ENCODE peak calls at places on chromosomes 5 and 9, in eight cellular contexts. One of them, this sample, is unnamed.

GRCh38 chr9:14313951-14314423 is at the start of gene NFIB:
- DNase-seq in spleen: peak
- DNase-seq in tibial nerve: peak
- DNase-seq in esophagus squamous epithelium: no peak
- DNase-seq in ovary: peak
- DNase-seq in body of pancreas: peak
- DNase-seq in sigmoid colon: peak
- DNase-seq in heart left ventricle: peak
- DNase-seq in this sample: peak

GRCh38 chr5:147303976-147304375 is 69.2 kb downstream of the STK32A start:
- DNase-seq in ovary: no peak
- DNase-seq in heart left ventricle: no peak
- DNase-seq in tibial nerve: no peak
- DNase-seq in esophagus squamous epithelium: no peak
- DNase-seq in sigmoid colon: no peak
- DNase-seq in spleen: no peak
- DNase-seq in body of pancreas: peak
- DNase-seq in this sample: no peak

GRCh38 chr5:139091439-139092156 is 106.6 kb downstream of the SIL1 start:
- DNase-seq in sigmoid colon: no peak
- DNase-seq in body of pancreas: no peak
- DNase-seq in esophagus squamous epithelium: no peak
- DNase-seq in ovary: no peak
- DNase-seq in heart left ventricle: no peak
- DNase-seq in spleen: no peak
- DNase-seq in tibial nerve: no peak
- DNase-seq in this sample: no peak

GRCh38 chr9:129258823-129259301 is 80.8 kb upstream of the IER5L start:
- DNase-seq in body of pancreas: peak
- DNase-seq in sigmoid colon: no peak
- DNase-seq in ovary: no peak
- DNase-seq in spleen: peak
- DNase-seq in esophagus squamous epithelium: no peak
- DNase-seq in tibial nerve: no peak
- DNase-seq in heart left ventricle: no peak
- DNase-seq in this sample: no peak

GRCh38 chr5:107486489-107486888 is 184.2 kb downstream of the EFNA5 start:
- DNase-seq in body of pancreas: no peak
- DNase-seq in sigmoid colon: no peak
- DNase-seq in tibial nerve: no peak
- DNase-seq in spleen: no peak
- DNase-seq in ovary: no peak
- DNase-seq in heart left ventricle: no peak
- DNase-seq in esophagus squamous epithelium: no peak
- DNase-seq in this sample: no peak

GRCh38 chr5:12865529-12865928 is 961.3 kb upstream of the CTNND2 start:
- DNase-seq in spleen: no peak
- DNase-seq in esophagus squamous epithelium: no peak
- DNase-seq in body of pancreas: no peak
- DNase-seq in heart left ventricle: no peak
- DNase-seq in ovary: no peak
- DNase-seq in sigmoid colon: no peak
- DNase-seq in tibial nerve: no peak
- DNase-seq in this sample: no peak

GRCh38 chr5:3220201-3220600 is 375.4 kb upstream of the IRX1 start:
- DNase-seq in body of pancreas: no peak
- DNase-seq in tibial nerve: no peak
- DNase-seq in heart left ventricle: peak
- DNase-seq in sigmoid colon: no peak
- DNase-seq in spleen: no peak
- DNase-seq in esophagus squamous epithelium: no peak
- DNase-seq in ovary: no peak
- DNase-seq in this sample: no peak

GRCh38 chr5:138338411-138339085 is 482 bp downstream of the FAM53C start:
- DNase-seq in sigmoid colon: no peak
- DNase-seq in tibial nerve: no peak
- DNase-seq in heart left ventricle: no peak
- DNase-seq in ovary: no peak
- DNase-seq in body of pancreas: no peak
- DNase-seq in esophagus squamous epithelium: no peak
- DNase-seq in spleen: no peak
- DNase-seq in this sample: no peak

GRCh38 chr9:30075451-30076199 is 2308.8 kb upstream of the ACO1 start:
- DNase-seq in tibial nerve: no peak
- DNase-seq in ovary: no peak
- DNase-seq in heart left ventricle: no peak
- DNase-seq in body of pancreas: no peak
- DNase-seq in spleen: no peak
- DNase-seq in esophagus squamous epithelium: no peak
- DNase-seq in sigmoid colon: no peak
- DNase-seq in this sample: no peak

GRCh38 chr9:111076519-111076918 is 38.2 kb upstream of the LPAR1 start:
- DNase-seq in sigmoid colon: no peak
- DNase-seq in esophagus squamous epithelium: no peak
- DNase-seq in body of pancreas: no peak
- DNase-seq in tibial nerve: no peak
- DNase-seq in heart left ventricle: no peak
- DNase-seq in ovary: no peak
- DNase-seq in spleen: no peak
- DNase-seq in this sample: no peak
- H3K27ac ChIP-seq in sigmoid colon: no peak
- H3K27ac ChIP-seq in esophagus squamous epithelium: no peak
- H3K27ac ChIP-seq in body of pancreas: no peak
- H3K27ac ChIP-seq in tibial nerve: no peak
- H3K27ac ChIP-seq in heart left ventricle: no peak
- H3K27ac ChIP-seq in ovary: no peak
- H3K27ac ChIP-seq in spleen: no peak
- H3K27ac ChIP-seq in this sample: no peak

GRCh38 chr5:29307498-29307897 is 1886.0 kb upstream of the CDH6 start:
- DNase-seq in sigmoid colon: no peak
- DNase-seq in body of pancreas: no peak
- DNase-seq in spleen: no peak
- DNase-seq in heart left ventricle: no peak
- DNase-seq in ovary: no peak
- DNase-seq in esophagus squamous epithelium: no peak
- DNase-seq in tibial nerve: no peak
- DNase-seq in this sample: no peak
- TF ChIP-seq POLR2A in sigmoid colon: no peak
- TF ChIP-seq POLR2A in body of pancreas: no peak
- TF ChIP-seq POLR2A in spleen: no peak
- TF ChIP-seq POLR2A in heart left ventricle: no peak
- TF ChIP-seq POLR2A in ovary: no peak
- TF ChIP-seq POLR2A in esophagus squamous epithelium: no peak
- TF ChIP-seq POLR2A in tibial nerve: no peak
- TF ChIP-seq POLR2A in this sample: no peak

DNA sequence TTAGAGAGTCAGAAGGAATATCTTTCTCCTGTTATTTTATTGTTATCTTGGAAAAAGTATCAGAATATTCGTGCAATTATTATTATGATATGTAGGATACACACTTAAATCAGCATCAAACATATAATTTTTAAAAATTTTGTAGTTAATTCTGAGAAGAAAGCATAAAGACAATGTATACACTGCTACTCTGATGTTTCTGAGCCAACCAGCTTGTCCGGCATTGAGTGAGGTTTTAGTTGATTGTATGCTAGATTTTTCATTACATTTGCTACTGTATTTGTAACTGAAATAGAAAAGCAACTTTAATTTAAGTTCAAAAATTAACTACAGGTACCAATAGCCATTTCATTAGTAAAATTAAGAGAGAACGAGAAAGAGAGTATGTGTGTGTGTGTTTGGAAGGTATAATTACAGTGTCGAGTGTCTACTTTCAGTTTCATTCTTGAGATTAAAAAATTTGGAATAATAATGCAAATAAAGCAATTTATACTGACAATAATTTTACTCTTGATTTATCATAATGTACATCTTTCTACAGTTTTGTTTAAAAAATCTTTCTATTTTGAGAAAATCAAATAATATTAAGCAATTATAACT is 160.4 kb upstream of the CDH12 start:
- DNase-seq in esophagus squamous epithelium: no peak
- DNase-seq in ovary: no peak
- DNase-seq in spleen: no peak
- DNase-seq in body of pancreas: no peak
- DNase-seq in sigmoid colon: no peak
- DNase-seq in tibial nerve: no peak
- DNase-seq in heart left ventricle: no peak
- DNase-seq in this sample: no peak
- H3K4me3 ChIP-seq in esophagus squamous epithelium: peak
- H3K4me3 ChIP-seq in ovary: no peak
- H3K4me3 ChIP-seq in spleen: peak
- H3K4me3 ChIP-seq in body of pancreas: no peak
- H3K4me3 ChIP-seq in sigmoid colon: peak
- H3K4me3 ChIP-seq in tibial nerve: no peak
- H3K4me3 ChIP-seq in heart left ventricle: peak
- H3K4me3 ChIP-seq in this sample: no peak

DNA sequence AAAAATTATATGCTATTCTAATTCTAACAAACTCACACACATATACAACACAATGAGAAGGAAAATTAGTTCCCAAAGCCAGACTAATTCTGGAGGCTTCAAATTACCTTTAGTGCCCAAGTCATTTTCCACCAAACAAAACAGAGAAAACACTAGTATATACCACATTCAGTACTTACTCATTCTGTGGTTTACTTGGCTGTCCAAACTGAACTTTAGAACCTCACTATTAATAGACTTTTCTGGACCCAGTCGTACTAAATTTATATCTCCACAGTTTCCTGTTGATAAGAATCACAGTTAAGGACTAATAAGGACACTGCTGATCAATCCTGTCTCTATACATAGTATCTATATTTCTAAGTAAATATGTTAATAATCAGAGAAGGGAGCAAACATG is 66.4 kb downstream of the SETX start:
- DNase-seq in esophagus squamous epithelium: no peak
- DNase-seq in ovary: no peak
- DNase-seq in sigmoid colon: no peak
- DNase-seq in spleen: no peak
- DNase-seq in body of pancreas: no peak
- DNase-seq in heart left ventricle: no peak
- DNase-seq in tibial nerve: no peak
- DNase-seq in this sample: no peak
- H3K27ac ChIP-seq in esophagus squamous epithelium: no peak
- H3K27ac ChIP-seq in ovary: no peak
- H3K27ac ChIP-seq in sigmoid colon: no peak
- H3K27ac ChIP-seq in spleen: no peak
- H3K27ac ChIP-seq in body of pancreas: no peak
- H3K27ac ChIP-seq in heart left ventricle: peak
- H3K27ac ChIP-seq in tibial nerve: no peak
- H3K27ac ChIP-seq in this sample: no peak

DNA sequence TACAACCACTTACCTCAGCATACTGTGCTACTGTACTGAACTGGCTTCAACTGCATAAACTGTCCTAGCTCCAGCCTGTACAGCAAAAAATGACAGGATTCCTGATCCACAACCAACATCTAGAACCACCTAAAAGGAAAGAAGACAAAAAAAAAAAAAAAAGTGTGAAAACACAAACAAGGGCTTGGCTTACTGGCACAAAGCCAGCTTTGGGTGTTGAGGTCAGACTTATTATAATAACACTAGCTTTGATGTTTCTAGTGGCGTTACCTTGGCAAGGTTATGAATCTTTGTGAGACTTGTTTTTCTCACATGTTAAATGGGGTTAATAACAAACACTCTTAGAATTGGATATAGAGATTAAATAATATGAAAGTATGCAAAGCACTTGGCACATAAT is 148.5 kb upstream of the PUM3 start:
- DNase-seq in tibial nerve: no peak
- DNase-seq in spleen: no peak
- DNase-seq in body of pancreas: no peak
- DNase-seq in sigmoid colon: no peak
- DNase-seq in heart left ventricle: no peak
- DNase-seq in esophagus squamous epithelium: no peak
- DNase-seq in ovary: no peak
- DNase-seq in this sample: no peak
- TF ChIP-seq POLR2A in tibial nerve: no peak
- TF ChIP-seq POLR2A in spleen: no peak
- TF ChIP-seq POLR2A in body of pancreas: no peak
- TF ChIP-seq POLR2A in sigmoid colon: no peak
- TF ChIP-seq POLR2A in heart left ventricle: no peak
- TF ChIP-seq POLR2A in esophagus squamous epithelium: no peak
- TF ChIP-seq POLR2A in ovary: no peak
- TF ChIP-seq POLR2A in this sample: no peak

DNA sequence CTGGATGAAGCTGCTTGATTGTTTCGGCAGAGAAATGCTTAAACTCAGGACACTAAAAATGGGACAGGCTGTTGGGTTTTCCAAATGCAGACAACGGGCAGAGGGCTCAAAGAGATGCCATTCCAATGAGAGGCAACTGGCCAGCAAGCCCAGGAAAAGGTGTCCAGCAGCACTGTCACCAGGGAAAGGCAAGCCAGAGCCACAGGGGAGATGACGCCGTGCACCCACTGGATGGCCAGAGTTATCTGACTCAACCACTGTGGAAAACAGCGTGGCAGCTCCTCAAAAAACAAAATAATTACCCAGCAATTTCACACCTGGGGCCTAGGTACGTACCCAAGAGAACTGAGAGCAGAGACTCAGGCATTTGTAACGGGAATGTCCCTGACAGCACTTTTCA is 48.4 kb upstream of the SIMC1 start:
- DNase-seq in tibial nerve: no peak
- DNase-seq in spleen: no peak
- DNase-seq in body of pancreas: no peak
- DNase-seq in sigmoid colon: no peak
- DNase-seq in heart left ventricle: no peak
- DNase-seq in ovary: no peak
- DNase-seq in esophagus squamous epithelium: no peak
- DNase-seq in this sample: no peak
- H3K4me3 ChIP-seq in tibial nerve: no peak
- H3K4me3 ChIP-seq in spleen: no peak
- H3K4me3 ChIP-seq in body of pancreas: no peak
- H3K4me3 ChIP-seq in sigmoid colon: no peak
- H3K4me3 ChIP-seq in heart left ventricle: no peak
- H3K4me3 ChIP-seq in ovary: no peak
- H3K4me3 ChIP-seq in esophagus squamous epithelium: no peak
- H3K4me3 ChIP-seq in this sample: no peak

DNA sequence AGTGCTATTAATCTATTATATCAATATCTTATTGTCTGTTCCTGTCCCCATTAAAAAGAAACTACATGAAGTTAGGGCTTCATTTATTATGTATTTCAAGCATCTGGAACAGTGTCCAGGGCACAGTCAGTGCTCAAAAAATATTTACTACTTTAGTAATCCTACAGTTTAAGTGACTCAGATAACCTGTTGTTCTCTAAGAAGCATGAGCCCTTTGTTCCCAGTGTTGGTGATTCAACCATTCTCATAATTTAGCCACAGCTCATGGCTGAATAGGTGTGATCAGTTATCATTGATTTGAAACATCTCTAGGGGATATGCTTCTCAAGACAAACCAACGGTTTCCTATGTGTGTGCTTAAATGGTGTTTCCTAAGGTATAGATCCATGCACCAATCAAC is 292.7 kb downstream of the TMEM167A start:
- DNase-seq in ovary: no peak
- DNase-seq in esophagus squamous epithelium: no peak
- DNase-seq in tibial nerve: no peak
- DNase-seq in spleen: no peak
- DNase-seq in body of pancreas: no peak
- DNase-seq in heart left ventricle: no peak
- DNase-seq in sigmoid colon: no peak
- DNase-seq in this sample: no peak
- H3K27ac ChIP-seq in ovary: no peak
- H3K27ac ChIP-seq in esophagus squamous epithelium: no peak
- H3K27ac ChIP-seq in tibial nerve: no peak
- H3K27ac ChIP-seq in spleen: no peak
- H3K27ac ChIP-seq in body of pancreas: no peak
- H3K27ac ChIP-seq in heart left ventricle: no peak
- H3K27ac ChIP-seq in sigmoid colon: no peak
- H3K27ac ChIP-seq in this sample: no peak

This sample was measured in prostate gland.